ENCODE peak calls at places on chromosomes 7 and 10, in four cellular contexts. B is HepG2, I is K562, P is GM12878. D is an unnamed sample.

GRCh38 chr7:18262054-18262453 is 233.5 kb upstream of the HDAC9 start:
- DNase-seq in B (no peak), I (no peak), P (no peak), D (no peak)

GRCh38 chr7:138245682-138246081 is 169.4 kb downstream of the AKR1D1 start:
- DNase-seq in B (peak), I (no peak), P (no peak), D (no peak)

GRCh38 chr7:80618105-80618504 is 20.3 kb upstream of the CD36 start:
- DNase-seq in P (no peak), B (no peak), I (no peak), D (no peak)

GRCh38 chr7:102107474-102108104 is 179.1 kb upstream of the SH2B2 start:
- DNase-seq in P (no peak), I (no peak), B (no peak), D (no peak)

GRCh38 chr7:36777855-36778254 is 53.6 kb upstream of the AOAH start:
- DNase-seq in I (no peak), P (no peak), B (no peak), D (no peak)

GRCh38 chr7:28587211-28587610 is 174.9 kb downstream of the CREB5 start:
- DNase-seq in B (no peak), P (no peak), I (no peak), D (no peak)

GRCh38 chr7:70698219-70698832 is 433.6 kb upstream of the GALNT17 start:
- DNase-seq in P (no peak), I (peak), B (peak), D (peak)

GRCh38 chr7:107032050-107032449 is 12.5 kb upstream of the PRKAR2B start:
- DNase-seq in I (no peak), B (no peak), P (no peak), D (no peak)

GRCh38 chr7:16774294-16774693 is 20.7 kb downstream of the TSPAN13 start:
- DNase-seq in P (no peak), I (peak), B (no peak), D (no peak)

GRCh38 chr10:131817866-131818509 is 82.8 kb upstream of the PPP2R2D start:
- DNase-seq in I (no peak), P (no peak), B (no peak), D (no peak)

GRCh38 chr7:27198871-27199801 is 755 bp downstream of the HOXA13 start:
- DNase-seq in I (no peak), B (no peak), P (no peak), D (peak)

GRCh38 chr7:22403344-22403743 is 46.4 kb upstream of the RAPGEF5 start:
- DNase-seq in P (no peak), I (no peak), B (no peak), D (no peak)

GRCh38 chr7:141074162-141074989 is 512 bp downstream of the TMEM178B start:
- DNase-seq in B (no peak), P (no peak), I (no peak), D (peak)

GRCh38 chr10:87752571-87752970 is 65.5 kb downstream of the ATAD1 start:
- DNase-seq in P (no peak), I (no peak), B (no peak), D (no peak)

GRCh38 chr10:122981066-122981464 is 864 bp downstream of the PSTK start:
- DNase-seq in B (peak), P (no peak), I (peak), D (peak)

GRCh38 chr10:7513455-7513854 is 102.6 kb upstream of the SFMBT2 start:
- DNase-seq in I (no peak), P (no peak), B (no peak), D (no peak)

GRCh38 chr7:29488977-29489376 is 74.7 kb upstream of the PRR15 start:
- DNase-seq in P (no peak), I (no peak), B (peak), D (peak)

GRCh38 chr10:1529806-1530413 is 207.4 kb downstream of the ADARB2 start:
- DNase-seq in P (no peak), I (no peak), B (no peak), D (no peak)

GRCh38 chr10:100327007-100327700 is 2.9 kb downstream of the PKD2L1 start:
- DNase-seq in B (no peak), I (no peak), P (peak), D (no peak)

GRCh38 chr10:90302758-90303443 is 554.9 kb downstream of the HTR7 start:
- DNase-seq in P (no peak), I (no peak), B (no peak), D (no peak)

GRCh38 chr10:78755075-78755695 is 313.6 kb upstream of the ZMIZ1 start:
- DNase-seq in P (no peak), I (no peak), B (no peak), D (no peak)

GRCh38 chr10:13971586-13972475 is 358.9 kb downstream of the FRMD4A start:
- DNase-seq in B (no peak), I (no peak), P (no peak), D (no peak)

GRCh38 chr10:6597478-6597877 is 17.4 kb upstream of the PRKCQ start:
- DNase-seq in B (no peak), I (no peak), P (no peak), D (no peak)

GRCh38 chr7:128755816-128756476 is 16.8 kb downstream of the CALU start:
- DNase-seq in I (no peak), P (no peak), B (no peak), D (no peak)

GRCh38 chr10:18860591-18861205 is 187.9 kb upstream of the MALRD1 start:
- DNase-seq in B (no peak), P (no peak), I (no peak), D (no peak)

GRCh38 chr10:26214538-26215461 is 1.8 kb upstream of the GAD2 start:
- DNase-seq in P (no peak), I (no peak), B (no peak), D (no peak)

GRCh38 chr10:34641913-34642558 is 173.1 kb downstream of the PARD3 start:
- DNase-seq in B (no peak), P (no peak), I (no peak), D (no peak)

GRCh38 chr10:110432084-110432483 is 65.6 kb upstream of the DUSP5 start:
- DNase-seq in P (no peak), I (no peak), B (no peak), D (no peak)

GRCh38 chr10:94645285-94645684 is 38.2 kb upstream of the CYP2C18 start:
- DNase-seq in P (peak), B (no peak), I (no peak), D (no peak)

GRCh38 chr7:75056476-75056875 is 17.1 kb downstream of the RCC1L start:
- DNase-seq in B (no peak), I (no peak), P (no peak), D (no peak)

GRCh38 chr10:58064714-58065528 is 202.8 kb downstream of the IPMK start:
- DNase-seq in P (no peak), I (peak), B (peak), D (peak)

GRCh38 chr7:98506471-98506870 is 105.6 kb upstream of the BAIAP2L1 start:
- DNase-seq in P (no peak), B (no peak), I (no peak), D (no peak)

GRCh38 chr10:97463363-97464132 is 17.6 kb downstream of the ZDHHC16 start:
- DNase-seq in P (peak), I (peak), B (peak), D (peak)

GRCh38 chr7:121003986-121004685 is 15.6 kb downstream of the CPED1 start:
- DNase-seq in B (no peak), I (no peak), P (no peak), D (no peak)

GRCh38 chr10:86730227-86730626 is 26.2 kb upstream of the BMPR1A start:
- DNase-seq in I (no peak), P (no peak), B (peak), D (no peak)

GRCh38 chr7:112567388-112567787 is 86.6 kb downstream of the LSMEM1 start:
- DNase-seq in P (no peak), B (no peak), I (no peak), D (no peak)
- TF ChIP-seq KDM1A in P (no peak), B (no peak), I (no peak), D (no peak)

GRCh38 chr7:125561006-125561405 is 631.4 kb upstream of the POT1 start:
- DNase-seq in P (no peak), B (no peak), I (no peak), D (no peak)

GRCh38 chr7:125568799-125569198 is 639.2 kb upstream of the POT1 start:
- DNase-seq in B (no peak), P (peak), I (no peak), D (no peak)

GRCh38 chr7:125563964-125564529 is 634.4 kb upstream of the POT1 start:
- DNase-seq in P (no peak), I (peak), B (no peak), D (no peak)

GRCh38 chr7:125567686-125568085 is 638.1 kb upstream of the POT1 start:
- DNase-seq in I (no peak), P (no peak), B (no peak), D (no peak)

DNA sequence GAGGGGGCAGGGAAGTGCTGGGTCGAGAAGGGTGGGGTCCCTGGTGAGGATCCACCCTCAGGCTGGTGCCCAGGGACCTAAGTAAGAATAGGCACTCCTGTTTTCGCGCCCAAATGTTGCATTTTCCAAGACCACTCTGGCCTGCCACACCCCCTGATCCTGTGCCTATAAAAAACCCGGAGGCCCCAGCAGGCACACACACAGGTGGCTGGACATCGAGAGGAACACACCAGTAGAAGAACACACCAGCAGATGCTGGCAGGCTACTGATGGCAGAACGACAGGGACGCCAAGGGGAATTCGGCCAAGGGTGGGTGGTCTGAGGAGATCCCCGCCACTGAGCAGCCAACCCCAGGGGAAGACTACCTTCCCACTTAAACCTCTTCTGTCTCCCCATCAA is 633.9 kb upstream of the POT1 start:
- DNase-seq in B (no peak), I (no peak), P (no peak), D (no peak)
- TF ChIP-seq SMC3 in B (no peak), I (no peak), P (no peak), D (no peak)

GRCh38 chr10:19922236-19922963 is 106.2 kb downstream of the PLXDC2 start:
- DNase-seq in B (no peak), P (no peak), I (no peak), D (peak)

GRCh38 chr10:19917756-19918478 is 101.7 kb downstream of the PLXDC2 start:
- DNase-seq in B (no peak), P (no peak), I (no peak), D (no peak)

GRCh38 chr10:19921300-19922140 is 105.3 kb downstream of the PLXDC2 start:
- DNase-seq in I (no peak), P (no peak), B (no peak), D (no peak)

GRCh38 chr10:19918800-19919199 is 102.6 kb downstream of the PLXDC2 start:
- DNase-seq in B (peak), I (no peak), P (no peak), D (no peak)

DNA sequence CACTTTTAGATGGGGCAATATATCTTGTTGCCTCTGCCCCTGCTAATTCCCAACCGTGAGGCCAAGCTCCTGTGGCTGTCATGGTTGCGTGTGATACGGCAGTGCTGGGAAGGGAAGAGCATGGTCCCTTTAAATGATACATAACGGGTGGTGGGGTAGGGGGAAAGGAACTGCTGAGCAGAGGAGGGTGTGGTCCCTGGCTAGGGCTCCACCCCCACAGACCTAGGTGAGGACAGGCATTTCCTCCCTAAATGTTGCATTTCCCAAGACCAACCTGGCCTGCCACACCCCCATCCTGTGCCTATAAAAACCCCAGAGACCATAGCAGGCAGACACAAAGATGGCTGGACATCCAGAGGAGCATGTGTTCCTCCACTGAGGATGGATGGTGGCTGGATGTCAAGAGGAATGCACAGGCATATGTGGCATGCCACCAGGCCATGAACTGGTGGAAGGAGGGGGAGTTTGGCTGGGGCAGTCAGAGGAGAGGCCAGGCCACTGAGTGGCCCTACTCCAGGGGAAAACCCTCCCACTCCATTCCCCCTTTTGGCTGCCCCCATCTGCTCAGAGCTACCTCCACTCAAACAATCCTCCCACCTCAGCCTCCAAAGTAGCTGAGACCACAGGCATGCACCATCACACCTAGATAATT is 104.0 kb downstream of the PLXDC2 start:
- DNase-seq in B (no peak), I (no peak), P (no peak), D (no peak)
- TF ChIP-seq KDM1A in B (no peak), I (no peak), P (no peak), D (no peak)

GRCh38 chr10:130634796-130635195 is 498.6 kb downstream of the GLRX3 start:
- DNase-seq in I (no peak), P (no peak), B (no peak), D (no peak)
- TF ChIP-seq SMC3 in I (no peak), P (no peak), B (no peak), D (no peak)

GRCh38 chr10:114110174-114110972 is 63.6 kb downstream of the CCDC186 start:
- DNase-seq in I (no peak), B (no peak), P (no peak), D (peak)
- TF ChIP-seq KDM1A in I (no peak), B (no peak), P (no peak), D (no peak)

GRCh38 chr7:55019691-55020480 is 1.1 kb downstream of the EGFR start:
- DNase-seq in P (no peak), I (no peak), B (no peak), D (peak)
- TF ChIP-seq SMC3 in P (no peak), I (no peak), B (no peak), D (no peak)

GRCh38 chr7:139825666-139826290 is 3.3 kb upstream of the TBXAS1 start:
- DNase-seq in I (peak), B (no peak), P (no peak), D (no peak)

GRCh38 chr7:139822855-139823254 is 6.2 kb upstream of the TBXAS1 start:
- DNase-seq in B (no peak), P (no peak), I (no peak), D (no peak)

GRCh38 chr7:139821349-139822115 is 7.5 kb upstream of the TBXAS1 start:
- DNase-seq in P (no peak), B (no peak), I (no peak), D (no peak)

GRCh38 chr7:139827042-139827441 is 2.0 kb upstream of the TBXAS1 start:
- DNase-seq in B (no peak), I (no peak), P (no peak), D (peak)

GRCh38 chr7:139823855-139824670 is 5.0 kb upstream of the TBXAS1 start:
- DNase-seq in I (no peak), P (no peak), B (no peak), D (no peak)
- TF ChIP-seq KDM1A in I (no peak), P (no peak), B (no peak), D (no peak)

GRCh38 chr7:159207398-159207797 is 62.7 kb upstream of the VIPR2 start:
- DNase-seq in I (no peak), B (no peak), P (no peak), D (no peak)
- TF ChIP-seq SMC3 in I (no peak), B (no peak), P (no peak), D (no peak)